ENCODE peak calls at places on chromosome 19, in seven cellular contexts. One of them, this sample, is unnamed.

GRCh38 chr19:12825259-12826131 is 8.9 kb downstream of the RTBDN start:
- DNase-seq in GM23338: peak
- DNase-seq in naive thymus-derived CD4-positive, alpha-beta T cell: no peak
- DNase-seq in lung: no peak
- DNase-seq in heart left ventricle: no peak
- DNase-seq in colonic mucosa: no peak
- DNase-seq in fibroblast of pulmonary artery: no peak
- DNase-seq in this sample: no peak

GRCh38 chr19:31330237-31330636 is 19.0 kb downstream of the TSHZ3 start:
- DNase-seq in colonic mucosa: no peak
- DNase-seq in lung: no peak
- DNase-seq in fibroblast of pulmonary artery: no peak
- DNase-seq in GM23338: no peak
- DNase-seq in naive thymus-derived CD4-positive, alpha-beta T cell: no peak
- DNase-seq in heart left ventricle: no peak
- DNase-seq in this sample: no peak

GRCh38 chr19:52898101-52898500 is 666 bp upstream of the ZNF320 start:
- DNase-seq in fibroblast of pulmonary artery: no peak
- DNase-seq in heart left ventricle: no peak
- DNase-seq in colonic mucosa: no peak
- DNase-seq in lung: no peak
- DNase-seq in naive thymus-derived CD4-positive, alpha-beta T cell: no peak
- DNase-seq in GM23338: peak
- DNase-seq in this sample: no peak

GRCh38 chr19:34649886-34650543 is 26.9 kb downstream of the SCGB2B2 start:
- DNase-seq in GM23338: no peak
- DNase-seq in colonic mucosa: no peak
- DNase-seq in heart left ventricle: no peak
- DNase-seq in lung: no peak
- DNase-seq in fibroblast of pulmonary artery: no peak
- DNase-seq in naive thymus-derived CD4-positive, alpha-beta T cell: no peak
- DNase-seq in this sample: no peak

GRCh38 chr19:51316688-51317087 is 5.2 kb downstream of the IGLON5 start:
- DNase-seq in GM23338: no peak
- DNase-seq in fibroblast of pulmonary artery: no peak
- DNase-seq in naive thymus-derived CD4-positive, alpha-beta T cell: no peak
- DNase-seq in lung: no peak
- DNase-seq in heart left ventricle: no peak
- DNase-seq in colonic mucosa: no peak
- DNase-seq in this sample: no peak

GRCh38 chr19:33546656-33547055 is 25.1 kb upstream of the PEPD start:
- DNase-seq in naive thymus-derived CD4-positive, alpha-beta T cell: no peak
- DNase-seq in colonic mucosa: no peak
- DNase-seq in lung: no peak
- DNase-seq in GM23338: no peak
- DNase-seq in fibroblast of pulmonary artery: no peak
- DNase-seq in heart left ventricle: no peak
- DNase-seq in this sample: no peak

GRCh38 chr19:58476498-58477015 is 405 bp downstream of the ZNF446 start:
- DNase-seq in naive thymus-derived CD4-positive, alpha-beta T cell: no peak
- DNase-seq in heart left ventricle: no peak
- DNase-seq in colonic mucosa: no peak
- DNase-seq in lung: no peak
- DNase-seq in fibroblast of pulmonary artery: peak
- DNase-seq in GM23338: no peak
- DNase-seq in this sample: no peak

GRCh38 chr19:11578342-11579142 is 1.1 kb upstream of the ACP5 start:
- DNase-seq in GM23338: peak
- DNase-seq in lung: peak
- DNase-seq in heart left ventricle: no peak
- DNase-seq in colonic mucosa: peak
- DNase-seq in naive thymus-derived CD4-positive, alpha-beta T cell: peak
- DNase-seq in fibroblast of pulmonary artery: no peak
- DNase-seq in this sample: no peak

GRCh38 chr19:9144920-9145319 is 4.7 kb downstream of the ZNF317 start:
- DNase-seq in lung: no peak
- DNase-seq in naive thymus-derived CD4-positive, alpha-beta T cell: no peak
- DNase-seq in GM23338: no peak
- DNase-seq in colonic mucosa: no peak
- DNase-seq in fibroblast of pulmonary artery: peak
- DNase-seq in heart left ventricle: no peak
- DNase-seq in this sample: no peak

GRCh38 chr19:16330368-16330801 is 5.8 kb downstream of the KLF2 start:
- DNase-seq in naive thymus-derived CD4-positive, alpha-beta T cell: peak
- DNase-seq in heart left ventricle: peak
- DNase-seq in lung: peak
- DNase-seq in GM23338: no peak
- DNase-seq in fibroblast of pulmonary artery: peak
- DNase-seq in colonic mucosa: peak
- DNase-seq in this sample: no peak

GRCh38 chr19:45469132-45469834 is 1.5 kb downstream of the FOSB start:
- DNase-seq in fibroblast of pulmonary artery: peak
- DNase-seq in heart left ventricle: peak
- DNase-seq in GM23338: peak
- DNase-seq in naive thymus-derived CD4-positive, alpha-beta T cell: peak
- DNase-seq in lung: peak
- DNase-seq in colonic mucosa: peak
- DNase-seq in this sample: no peak

GRCh38 chr19:4089400-4089908 is 22.8 kb upstream of the ZBTB7A start:
- DNase-seq in GM23338: peak
- DNase-seq in colonic mucosa: peak
- DNase-seq in lung: no peak
- DNase-seq in naive thymus-derived CD4-positive, alpha-beta T cell: peak
- DNase-seq in fibroblast of pulmonary artery: no peak
- DNase-seq in heart left ventricle: no peak
- DNase-seq in this sample: no peak

GRCh38 chr19:6402834-6403608 is 10.1 kb upstream of the GTF2F1 start:
- DNase-seq in fibroblast of pulmonary artery: peak
- DNase-seq in colonic mucosa: peak
- DNase-seq in heart left ventricle: no peak
- DNase-seq in naive thymus-derived CD4-positive, alpha-beta T cell: no peak
- DNase-seq in lung: no peak
- DNase-seq in GM23338: peak
- DNase-seq in this sample: no peak

GRCh38 chr19:39908803-39909202 is 25.6 kb downstream of the FCGBP start:
- DNase-seq in naive thymus-derived CD4-positive, alpha-beta T cell: no peak
- DNase-seq in fibroblast of pulmonary artery: no peak
- DNase-seq in heart left ventricle: no peak
- DNase-seq in GM23338: no peak
- DNase-seq in lung: no peak
- DNase-seq in colonic mucosa: peak
- DNase-seq in this sample: no peak

GRCh38 chr19:34837262-34837661 is 64.2 kb upstream of the ZNF599 start:
- DNase-seq in naive thymus-derived CD4-positive, alpha-beta T cell: no peak
- DNase-seq in GM23338: no peak
- DNase-seq in heart left ventricle: peak
- DNase-seq in colonic mucosa: peak
- DNase-seq in fibroblast of pulmonary artery: peak
- DNase-seq in lung: no peak
- DNase-seq in this sample: no peak

GRCh38 chr19:2154587-2155075 is 3.3 kb upstream of the AP3D1 start:
- DNase-seq in naive thymus-derived CD4-positive, alpha-beta T cell: no peak
- DNase-seq in lung: no peak
- DNase-seq in heart left ventricle: no peak
- DNase-seq in colonic mucosa: peak
- DNase-seq in fibroblast of pulmonary artery: no peak
- DNase-seq in GM23338: no peak
- DNase-seq in this sample: no peak

GRCh38 chr19:3319643-3320353 is 46.6 kb upstream of the NFIC start:
- DNase-seq in colonic mucosa: no peak
- DNase-seq in naive thymus-derived CD4-positive, alpha-beta T cell: no peak
- DNase-seq in fibroblast of pulmonary artery: no peak
- DNase-seq in lung: no peak
- DNase-seq in GM23338: no peak
- DNase-seq in heart left ventricle: peak
- DNase-seq in this sample: no peak

GRCh38 chr19:16799740-16800139 is 29.5 kb upstream of the SIN3B start:
- DNase-seq in lung: no peak
- DNase-seq in naive thymus-derived CD4-positive, alpha-beta T cell: no peak
- DNase-seq in GM23338: no peak
- DNase-seq in fibroblast of pulmonary artery: no peak
- DNase-seq in heart left ventricle: no peak
- DNase-seq in colonic mucosa: no peak
- DNase-seq in this sample: no peak

GRCh38 chr19:57171551-57172081 is 4.3 kb upstream of the DUXA start:
- DNase-seq in naive thymus-derived CD4-positive, alpha-beta T cell: peak
- DNase-seq in GM23338: peak
- DNase-seq in lung: no peak
- DNase-seq in heart left ventricle: peak
- DNase-seq in colonic mucosa: peak
- DNase-seq in fibroblast of pulmonary artery: peak
- DNase-seq in this sample: no peak

GRCh38 chr19:31505596-31505910 is 156.3 kb upstream of the TSHZ3 start:
- DNase-seq in GM23338: no peak
- DNase-seq in colonic mucosa: no peak
- DNase-seq in naive thymus-derived CD4-positive, alpha-beta T cell: no peak
- DNase-seq in heart left ventricle: no peak
- DNase-seq in lung: no peak
- DNase-seq in fibroblast of pulmonary artery: no peak
- DNase-seq in this sample: no peak

GRCh38 chr19:40831502-40832430 is 18.5 kb downstream of the CYP2A6 start:
- DNase-seq in naive thymus-derived CD4-positive, alpha-beta T cell: no peak
- DNase-seq in fibroblast of pulmonary artery: peak
- DNase-seq in GM23338: no peak
- DNase-seq in heart left ventricle: no peak
- DNase-seq in lung: no peak
- DNase-seq in colonic mucosa: peak
- DNase-seq in this sample: peak

GRCh38 chr19:31356587-31357314 is 7.5 kb upstream of the TSHZ3 start:
- DNase-seq in GM23338: peak
- DNase-seq in fibroblast of pulmonary artery: no peak
- DNase-seq in naive thymus-derived CD4-positive, alpha-beta T cell: peak
- DNase-seq in lung: no peak
- DNase-seq in colonic mucosa: peak
- DNase-seq in heart left ventricle: peak
- DNase-seq in this sample: no peak

GRCh38 chr19:958967-959685 is 25.0 kb upstream of the WDR18 start:
- DNase-seq in fibroblast of pulmonary artery: peak
- DNase-seq in GM23338: no peak
- DNase-seq in colonic mucosa: no peak
- DNase-seq in lung: no peak
- DNase-seq in naive thymus-derived CD4-positive, alpha-beta T cell: no peak
- DNase-seq in heart left ventricle: no peak
- DNase-seq in this sample: no peak
- H3K4me3 ChIP-seq in fibroblast of pulmonary artery: no peak
- H3K4me3 ChIP-seq in GM23338: no peak
- H3K4me3 ChIP-seq in colonic mucosa: no peak
- H3K4me3 ChIP-seq in lung: no peak
- H3K4me3 ChIP-seq in naive thymus-derived CD4-positive, alpha-beta T cell: no peak
- H3K4me3 ChIP-seq in heart left ventricle: no peak
- H3K4me3 ChIP-seq in this sample: no peak

DNA sequence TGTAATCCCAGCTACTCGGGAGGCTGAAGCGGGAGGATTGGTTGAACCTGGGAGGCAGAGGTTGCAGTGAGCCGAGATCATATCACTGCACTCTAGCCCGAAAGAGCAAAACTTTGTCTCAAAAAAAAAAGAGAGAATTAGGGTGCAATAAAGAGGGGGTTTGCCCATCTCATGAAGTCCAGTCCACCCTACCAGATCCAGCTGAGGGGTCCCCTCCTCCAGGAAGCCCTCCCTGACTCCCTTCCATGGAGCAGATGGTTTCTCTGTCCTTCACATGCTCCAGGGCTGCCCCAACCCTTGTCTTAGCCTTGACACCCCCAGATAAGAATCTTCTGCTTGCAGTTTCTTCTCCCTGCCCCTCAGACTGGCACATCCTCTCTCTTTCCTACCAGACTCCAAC is 5.1 kb downstream of the FBN3 start:
- DNase-seq in GM23338: no peak
- DNase-seq in heart left ventricle: no peak
- DNase-seq in naive thymus-derived CD4-positive, alpha-beta T cell: no peak
- DNase-seq in colonic mucosa: no peak
- DNase-seq in fibroblast of pulmonary artery: no peak
- DNase-seq in lung: no peak
- DNase-seq in this sample: no peak
- H3K4me3 ChIP-seq in GM23338: no peak
- H3K4me3 ChIP-seq in heart left ventricle: no peak
- H3K4me3 ChIP-seq in naive thymus-derived CD4-positive, alpha-beta T cell: no peak
- H3K4me3 ChIP-seq in colonic mucosa: no peak
- H3K4me3 ChIP-seq in fibroblast of pulmonary artery: no peak
- H3K4me3 ChIP-seq in lung: no peak
- H3K4me3 ChIP-seq in this sample: no peak

DNA sequence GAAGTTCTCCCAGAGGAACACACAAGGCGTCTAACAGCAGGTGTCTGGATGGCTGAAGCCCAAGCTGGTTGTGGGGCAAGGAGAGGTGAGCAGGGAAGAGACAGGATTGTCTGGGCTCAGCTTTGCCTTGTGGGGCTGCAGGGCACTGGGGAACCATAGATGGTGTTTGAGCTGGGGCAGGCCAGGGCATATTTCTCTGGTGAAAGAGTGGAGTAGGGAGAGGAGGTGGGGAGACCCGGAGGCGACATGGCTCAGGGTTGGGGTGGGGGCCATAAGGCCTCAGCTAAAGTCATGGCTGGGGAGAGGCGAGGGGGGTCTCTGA is 5.4 kb upstream of the PALM start:
- DNase-seq in GM23338: no peak
- DNase-seq in lung: no peak
- DNase-seq in naive thymus-derived CD4-positive, alpha-beta T cell: no peak
- DNase-seq in fibroblast of pulmonary artery: no peak
- DNase-seq in heart left ventricle: no peak
- DNase-seq in colonic mucosa: no peak
- DNase-seq in this sample: no peak
- H3K4me3 ChIP-seq in GM23338: peak
- H3K4me3 ChIP-seq in lung: no peak
- H3K4me3 ChIP-seq in naive thymus-derived CD4-positive, alpha-beta T cell: no peak
- H3K4me3 ChIP-seq in fibroblast of pulmonary artery: peak
- H3K4me3 ChIP-seq in heart left ventricle: no peak
- H3K4me3 ChIP-seq in colonic mucosa: no peak
- H3K4me3 ChIP-seq in this sample: no peak

DNA sequence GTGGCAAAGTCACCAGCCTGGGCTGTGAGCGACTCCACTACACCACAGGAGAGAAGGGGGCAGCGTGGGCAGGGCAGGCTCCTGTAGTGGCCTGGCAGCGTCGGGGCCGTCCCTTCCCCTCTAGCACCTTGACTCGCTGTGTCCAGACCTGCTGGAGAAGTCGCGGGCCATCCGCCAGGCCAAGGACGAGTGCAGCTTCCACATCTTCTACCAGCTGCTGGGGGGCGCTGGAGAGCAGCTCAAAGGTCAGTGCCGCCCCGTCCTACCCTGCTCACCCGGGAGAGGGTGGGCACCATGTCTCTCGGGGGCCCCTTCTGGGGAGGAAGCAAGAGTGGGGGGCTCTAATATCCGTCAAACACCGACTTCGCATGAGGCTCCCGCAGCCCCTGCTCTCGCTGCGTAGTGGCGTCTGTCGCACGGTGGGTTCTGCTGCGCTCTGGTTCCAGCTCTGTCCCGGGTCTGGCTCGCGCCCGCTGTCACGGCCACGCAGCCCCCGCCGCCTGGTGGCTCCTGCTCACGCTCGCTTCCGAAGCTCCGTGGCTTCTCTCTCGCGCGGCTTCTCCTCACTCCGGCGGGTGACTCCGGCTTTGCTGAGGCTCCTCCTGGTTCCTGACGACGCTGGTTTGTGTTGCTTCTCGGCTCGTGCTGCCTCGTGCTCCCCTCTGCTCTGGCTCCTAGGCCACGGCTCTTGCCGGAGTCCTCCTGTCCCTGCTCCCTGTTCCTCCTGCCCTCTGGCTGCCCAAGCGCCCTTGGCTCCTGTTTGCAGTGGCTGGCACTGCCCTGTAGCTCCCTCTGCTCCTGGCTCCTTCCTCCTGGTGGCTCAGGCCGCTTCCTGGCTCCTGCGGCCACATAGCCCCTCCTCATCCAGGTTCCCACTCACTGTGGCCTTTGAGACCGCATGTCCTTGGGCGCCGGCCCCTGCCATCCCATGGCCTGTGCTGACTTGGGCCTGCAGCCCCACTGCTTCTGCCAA is 27.2 kb downstream of the MYH14 start:
- DNase-seq in lung: no peak
- DNase-seq in fibroblast of pulmonary artery: no peak
- DNase-seq in heart left ventricle: no peak
- DNase-seq in colonic mucosa: no peak
- DNase-seq in naive thymus-derived CD4-positive, alpha-beta T cell: no peak
- DNase-seq in GM23338: peak
- DNase-seq in this sample: no peak
- H3K4me3 ChIP-seq in lung: no peak
- H3K4me3 ChIP-seq in fibroblast of pulmonary artery: no peak
- H3K4me3 ChIP-seq in heart left ventricle: no peak
- H3K4me3 ChIP-seq in colonic mucosa: no peak
- H3K4me3 ChIP-seq in naive thymus-derived CD4-positive, alpha-beta T cell: no peak
- H3K4me3 ChIP-seq in GM23338: peak
- H3K4me3 ChIP-seq in this sample: no peak

This sample was measured in HFF-Myc.